ENCODE peak calls at places on chromosomes 11 and 22, in four cellular contexts. S is AG04449, R is HFF-Myc, X is nucleus accumbens. D is an unnamed sample.

GRCh38 chr22:48241658-48242057 is 1479.2 kb downstream of the TBC1D22A start:
- DNase-seq in R (no peak), X (no peak), S (no peak), D (no peak)

GRCh38 chr11:45384711-45385241 is 98.6 kb upstream of the SYT13 start:
- DNase-seq in R (no peak), X (no peak), S (no peak), D (no peak)

GRCh38 chr11:78310500-78310909 is 107.1 kb downstream of the GAB2 start:
- DNase-seq in R (no peak), X (no peak), S (no peak), D (no peak)

GRCh38 chr11:111910637-111911562 is 670 bp downstream of the CRYAB start:
- DNase-seq in X (peak), S (no peak), R (no peak), D (peak)

GRCh38 chr11:48043998-48044512 is 63.7 kb downstream of the PTPRJ start:
- DNase-seq in S (no peak), X (no peak), R (no peak), D (no peak)

GRCh38 chr11:1396375-1396841 is 6.7 kb downstream of the BRSK2 start:
- DNase-seq in X (no peak), R (no peak), S (no peak), D (no peak)

GRCh38 chr11:64268687-64269379 is 15.6 kb downstream of the BAD start:
- DNase-seq in X (no peak), S (no peak), R (no peak), D (peak)

GRCh38 chr11:47160753-47161133 is 15.9 kb downstream of the ARFGAP2 start:
- DNase-seq in S (no peak), R (no peak), X (no peak), D (no peak)

GRCh38 chr11:2569321-2569721 is 124.5 kb downstream of the KCNQ1 start:
- DNase-seq in X (no peak), S (no peak), R (peak), D (no peak)

GRCh38 chr22:36366291-36366708 is 21.5 kb downstream of the MYH9 start:
- DNase-seq in R (no peak), S (no peak), X (no peak), D (no peak)

GRCh38 chr22:30202531-30203006 is 44.0 kb downstream of the LIF start:
- DNase-seq in X (no peak), R (no peak), S (peak), D (no peak)

GRCh38 chr11:84541711-84542340 is 1085.3 kb downstream of the DLG2 start:
- DNase-seq in S (no peak), X (no peak), R (no peak), D (no peak)

GRCh38 chr11:75337195-75337654 is 14.2 kb downstream of the ARRB1 start:
- DNase-seq in R (no peak), S (no peak), X (no peak), D (no peak)

GRCh38 chr22:22364207-22364606 is 119.6 kb downstream of the VPREB1 start:
- DNase-seq in X (no peak), R (no peak), S (no peak), D (no peak)

GRCh38 chr11:59954219-59954847 is 9.5 kb upstream of the OOSP4A start:
- DNase-seq in S (no peak), X (no peak), R (no peak), D (no peak)

GRCh38 chr11:69509846-69510390 is 28.5 kb downstream of the LINC01488 start:
- DNase-seq in S (no peak), X (no peak), R (no peak), D (no peak)

D was measured in midbrain.